ENCODE peak calls at places on chromosomes 12 and 14, in seven cellular contexts. H is activated T-helper 9 cell treated with anti-CD3 and anti-CD28 coated beads, Interleukin-2, amount 50 U/mL, for 16 hours; E is fibroblast of pulmonary artery; A is HEK293T; G is NCI-H2081; U is A549; F is retina. Q is an unnamed sample.
A peak's percentile ranks its signal among the peaks of the same experiment; 100 is the strongest.

GRCh38 chr14:70333703-70334102 is 25.8 kb downstream of the COX16 start:
- DNase-seq in F (no peak), E (no peak), A (no peak), H (no peak), U (no peak), G (no peak), Q (no peak)

GRCh38 chr14:59137256-59137655 is 51.2 kb upstream of the DAAM1 start:
- DNase-seq in F (no peak), E (no peak), A (no peak), H (no peak), U (no peak), G (no peak), Q (no peak)

GRCh38 chr14:63905370-63905769 is 52.6 kb downstream of the SYNE2 start:
- DNase-seq in G (no peak), U (no peak), A (no peak), F (no peak), H (no peak), E (no peak), Q (no peak)

GRCh38 chr12:4960030-4960429 is 50.3 kb downstream of the KCNA1 start:
- DNase-seq in E (no peak), G (peak; percentile 61), H (no peak), F (no peak), U (peak; percentile 17), A (no peak), Q (peak; percentile 71)

GRCh38 chr12:38771871-38772270 is 133.5 kb downstream of the CPNE8 start:
- DNase-seq in E (peak; percentile 6), H (no peak), A (no peak), F (no peak), U (no peak), G (no peak), Q (no peak)

GRCh38 chr12:29634057-29634456 is 136.6 kb upstream of the OVCH1 start:
- DNase-seq in A (no peak), G (no peak), E (peak; percentile 53), H (no peak), U (no peak), F (no peak), Q (no peak)

GRCh38 chr14:72284176-72284575 is 351.9 kb downstream of the RGS6 start:
- DNase-seq in E (no peak), F (no peak), G (no peak), A (no peak), H (no peak), U (no peak), Q (no peak)

GRCh38 chr12:54046809-54047159 is 6.9 kb upstream of the HOXC4 start:
- DNase-seq in G (no peak), A (no peak), H (no peak), U (no peak), F (peak; percentile 42), E (no peak), Q (no peak)

GRCh38 chr12:113978080-113978479 is 12.0 kb upstream of the RBM19 start:
- DNase-seq in E (no peak), A (no peak), G (no peak), F (no peak), H (no peak), U (no peak), Q (no peak)

GRCh38 chr12:90945070-90945649 is 9.8 kb downstream of the CCER1 start:
- DNase-seq in U (peak; percentile 56), H (no peak), A (peak; percentile 12), G (peak; percentile 41), E (peak; percentile 59), F (no peak), Q (no peak)

GRCh38 chr12:19035552-19035951 is 94.0 kb upstream of the PLEKHA5 start:
- DNase-seq in G (no peak), A (no peak), H (no peak), E (peak; percentile 79), U (no peak), F (no peak), Q (no peak)

GRCh38 chr14:91303091-91303923 is 58.8 kb upstream of the GPR68 start:
- DNase-seq in A (peak; percentile 85), U (peak; percentile 41), F (no peak), G (no peak), H (no peak), E (peak; percentile 41), Q (no peak)

GRCh38 chr12:10701226-10701681 is 21.9 kb downstream of the YBX3 start:
- DNase-seq in H (no peak), E (no peak), F (no peak), G (no peak), U (no peak), A (no peak), Q (no peak)

GRCh38 chr12:93447555-93448265 is 6.0 kb upstream of the UBE2N start:
- DNase-seq in U (no peak), E (no peak), A (no peak), G (no peak), F (no peak), H (no peak), Q (no peak)

GRCh38 chr14:90715993-90716392 is 100.2 kb downstream of the TTC7B start:
- DNase-seq in U (no peak), G (no peak), F (no peak), H (no peak), E (no peak), A (no peak), Q (no peak)

GRCh38 chr12:101616027-101616494 is 21.3 kb downstream of the MYBPC1 start:
- DNase-seq in H (no peak), U (no peak), G (no peak), F (no peak), E (peak; percentile 20), A (no peak), Q (no peak)

GRCh38 chr14:68926236-68926635 is 52.9 kb downstream of the ACTN1 start:
- DNase-seq in E (peak; percentile 33), F (no peak), U (peak; percentile 46), A (no peak), G (no peak), H (no peak), Q (no peak)

GRCh38 chr14:84927096-84927910 is 602.6 kb upstream of the FLRT2 start:
- DNase-seq in A (no peak), F (peak; percentile 14), U (no peak), H (no peak), E (peak; percentile 48), G (no peak), Q (no peak)

GRCh38 chr12:87142346-87142745 is 886.2 kb upstream of the MGAT4C start:
- DNase-seq in E (no peak), A (no peak), G (no peak), H (no peak), U (no peak), F (no peak), Q (no peak)

GRCh38 chr14:50501642-50502041 is 30.7 kb downstream of the MAP4K5 start:
- DNase-seq in G (no peak), E (peak; percentile 89), H (no peak), A (no peak), F (peak; percentile 3), U (peak; percentile 19), Q (no peak)

GRCh38 chr12:45433441-45433868 is 217.6 kb downstream of the ANO6 start:
- DNase-seq in A (no peak), H (no peak), G (no peak), E (no peak), F (no peak), U (no peak), Q (no peak)

GRCh38 chr12:104063712-104064030 is 660 bp upstream of the HCFC2 start:
- DNase-seq in E (peak; percentile 50), G (no peak), U (no peak), F (no peak), A (no peak), H (no peak), Q (no peak)

GRCh38 chr14:69013943-69014782 is 35.1 kb upstream of the ACTN1 start:
- DNase-seq in E (peak; percentile 71), F (no peak), A (no peak), G (no peak), U (peak; percentile 86), H (no peak), Q (no peak)

GRCh38 chr14:89681086-89682018 is 264.3 kb upstream of the FOXN3 start:
- DNase-seq in A (no peak), U (no peak), G (no peak), E (no peak), H (peak; percentile 43), F (no peak), Q (peak; percentile 21)

GRCh38 chr14:99809864-99810854 is 16.9 kb downstream of the EML1 start:
- DNase-seq in G (no peak), E (no peak), A (no peak), F (no peak), H (no peak), U (no peak), Q (no peak)

GRCh38 chr12:105933671-105934665 is 204.8 kb downstream of the NUAK1 start:
- DNase-seq in F (no peak), A (no peak), H (no peak), G (no peak), E (peak; percentile 98), U (peak; percentile 71), Q (no peak)

Q was measured in dorsolateral prefrontal cortex.